ENCODE peak calls at places on chromosomes 5 and 9, in four cellular contexts. One of them, this sample, is unnamed. For H3K36me3, the result is how much of the 10 kb centered on the place peaks cover.

GRCh38 chr5:73307645-73308346 is 134.8 kb downstream of the TMEM174 start:
- DNase-seq in HCT116: no peak
- DNase-seq in A673: no peak
- DNase-seq in H1: no peak
- DNase-seq in this sample: no peak

GRCh38 chr5:11370985-11371384 is 533.3 kb downstream of the CTNND2 start:
- DNase-seq in HCT116: no peak
- DNase-seq in H1: no peak
- DNase-seq in A673: no peak
- DNase-seq in this sample: no peak

GRCh38 chr9:80507611-80508010 is 935.8 kb downstream of the TLE4 start:
- DNase-seq in H1: no peak
- DNase-seq in HCT116: no peak
- DNase-seq in A673: no peak
- DNase-seq in this sample: no peak

GRCh38 chr5:67404261-67405100 is 207.9 kb upstream of the CD180 start:
- DNase-seq in H1: no peak
- DNase-seq in A673: no peak
- DNase-seq in HCT116: no peak
- DNase-seq in this sample: no peak

GRCh38 chr5:130386155-130386554 is 481.9 kb downstream of the CHSY3 start:
- DNase-seq in HCT116: no peak
- DNase-seq in A673: no peak
- DNase-seq in H1: no peak
- DNase-seq in this sample: no peak

GRCh38 chr5:151906246-151906645 is 18.4 kb downstream of the GLRA1 start:
- DNase-seq in A673: peak
- DNase-seq in H1: no peak
- DNase-seq in HCT116: no peak
- DNase-seq in this sample: no peak

GRCh38 chr5:77224672-77225355 is 14.3 kb downstream of the PDE8B start:
- DNase-seq in H1: no peak
- DNase-seq in A673: no peak
- DNase-seq in HCT116: no peak
- DNase-seq in this sample: no peak

GRCh38 chr9:93298498-93299417 is 114.8 kb downstream of the WNK2 start:
- DNase-seq in A673: no peak
- DNase-seq in H1: no peak
- DNase-seq in HCT116: no peak
- DNase-seq in this sample: no peak

GRCh38 chr9:127976943-127977871 is 3.6 kb downstream of the EEIG1 start:
- DNase-seq in H1: no peak
- DNase-seq in A673: no peak
- DNase-seq in HCT116: no peak
- DNase-seq in this sample: no peak

GRCh38 chr9:94805585-94805984 is 79.1 kb downstream of the AOPEP start:
- DNase-seq in HCT116: peak
- DNase-seq in A673: peak
- DNase-seq in H1: no peak
- DNase-seq in this sample: peak

GRCh38 chr5:150125334-150125733 is 30.3 kb downstream of the PDGFRB start:
- DNase-seq in H1: no peak
- DNase-seq in A673: no peak
- DNase-seq in HCT116: no peak
- DNase-seq in this sample: no peak

GRCh38 chr5:1881731-1882336 is 891 bp downstream of the IRX4 start:
- DNase-seq in A673: no peak
- DNase-seq in H1: peak
- DNase-seq in HCT116: no peak
- DNase-seq in this sample: no peak
- TF ChIP-seq EZH2 in A673: no peak
- TF ChIP-seq EZH2 in H1: peak
- TF ChIP-seq EZH2 in HCT116: no peak
- TF ChIP-seq EZH2 in this sample: no peak

DNA sequence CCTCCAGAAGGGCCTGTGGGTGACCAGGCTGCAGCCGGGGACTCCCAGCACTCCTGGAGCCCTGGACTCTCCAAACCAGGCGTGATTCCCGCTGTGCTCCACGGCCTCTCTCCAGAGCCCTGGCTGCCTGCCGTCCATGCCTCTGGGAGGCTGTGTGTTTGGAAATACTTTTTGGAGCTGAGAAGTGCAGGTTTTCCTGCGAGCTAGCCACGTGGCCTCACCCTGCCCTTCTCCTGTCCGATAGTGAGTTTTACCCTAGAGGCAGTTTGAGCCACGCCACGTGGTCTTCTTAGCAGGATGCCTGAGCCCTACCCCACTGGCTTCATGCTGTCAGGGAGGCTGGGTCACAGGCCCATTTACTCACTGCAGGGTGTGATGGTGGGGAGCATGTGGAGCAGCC is 71.3 kb downstream of the COL5A1 start:
- DNase-seq in A673: no peak
- DNase-seq in H1: no peak
- DNase-seq in HCT116: no peak
- DNase-seq in this sample: no peak
- H3K36me3 ChIP-seq in A673: under half
- H3K36me3 ChIP-seq in H1: under half
- H3K36me3 ChIP-seq in HCT116: under half
- H3K36me3 ChIP-seq in this sample: under half

GRCh38 chr5:1647580-1647979 is 123.8 kb upstream of the LPCAT1 start:
- DNase-seq in HCT116: no peak
- DNase-seq in A673: no peak
- DNase-seq in H1: no peak
- DNase-seq in this sample: no peak

GRCh38 chr5:1643651-1644392 is 120.1 kb upstream of the LPCAT1 start:
- DNase-seq in HCT116: no peak
- DNase-seq in H1: no peak
- DNase-seq in A673: no peak
- DNase-seq in this sample: no peak

GRCh38 chr5:1642221-1642620 is 118.5 kb upstream of the LPCAT1 start:
- DNase-seq in A673: no peak
- DNase-seq in HCT116: no peak
- DNase-seq in H1: no peak
- DNase-seq in this sample: no peak

GRCh38 chr5:1642621-1643061 is 118.9 kb upstream of the LPCAT1 start:
- DNase-seq in H1: no peak
- DNase-seq in A673: no peak
- DNase-seq in HCT116: no peak
- DNase-seq in this sample: no peak

DNA sequence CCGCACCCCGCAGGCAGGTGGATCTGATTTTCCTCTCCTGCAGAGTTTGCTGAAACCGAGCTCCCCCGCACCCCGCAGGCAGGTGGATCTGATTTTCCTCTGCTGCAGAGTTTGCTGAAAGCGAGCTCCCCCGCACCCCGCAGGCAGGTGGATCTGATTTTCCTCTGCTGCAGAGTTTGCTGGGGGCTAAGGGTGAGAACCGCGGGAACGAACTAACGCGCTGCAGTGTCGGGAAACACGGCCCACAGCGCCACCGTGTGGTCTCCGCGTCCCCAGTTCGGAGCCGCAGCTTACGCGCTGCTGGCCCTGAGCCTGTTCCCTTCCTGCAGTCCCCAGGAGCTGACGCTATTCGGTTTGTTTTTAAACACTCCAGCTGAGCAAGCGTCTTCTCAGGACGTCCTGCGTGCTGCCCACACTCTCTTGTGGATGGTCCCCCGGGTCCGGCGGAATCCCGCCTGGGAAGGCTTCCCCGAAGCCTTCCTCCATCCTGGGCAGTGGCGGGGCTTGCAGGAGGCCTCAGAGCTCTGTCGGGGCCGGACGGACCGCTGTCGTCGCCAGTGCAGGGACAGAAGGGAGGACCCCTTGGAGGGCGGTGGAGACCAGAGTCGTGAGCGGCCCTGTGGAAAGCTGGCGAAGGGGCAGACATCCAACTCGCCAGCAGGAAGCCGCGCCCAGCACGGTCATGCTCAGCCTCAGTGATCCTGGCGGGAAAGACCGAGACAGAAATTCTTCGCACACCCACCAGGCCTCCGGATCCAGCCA is 121.2 kb upstream of the LPCAT1 start:
- DNase-seq in H1: peak
- DNase-seq in HCT116: peak
- DNase-seq in A673: peak
- DNase-seq in this sample: peak
- TF ChIP-seq EZH2 in H1: peak
- TF ChIP-seq EZH2 in HCT116: no peak
- TF ChIP-seq EZH2 in A673: peak
- TF ChIP-seq EZH2 in this sample: no peak

GRCh38 chr5:16740476-16740875 is 123.7 kb upstream of the RETREG1 start:
- DNase-seq in HCT116: no peak
- DNase-seq in A673: no peak
- DNase-seq in H1: no peak
- DNase-seq in this sample: no peak
- H3K36me3 ChIP-seq in HCT116: under half
- H3K36me3 ChIP-seq in A673: half or more
- H3K36me3 ChIP-seq in H1: under half
- H3K36me3 ChIP-seq in this sample: half or more

This sample was measured in SK-N-MC.